ENCODE peak calls at places on chromosomes 16 and 17, in ten cellular contexts. R, A, E, D, Y, G, M, F, V and Q are unnamed samples.

GRCh38 chr17:36617773-36618172 is 16.4 kb downstream of the MRM1 start:
- DNase-seq in E (no peak), Y (no peak), V (no peak), D (no peak), G (no peak), M (no peak), A (no peak), F (no peak), R (no peak), Q (no peak)

GRCh38 chr17:70622382-70623260 is 453.3 kb downstream of the KCNJ2 start:
- DNase-seq in Y (peak), R (peak), V (peak), G (peak), A (no peak), D (no peak), E (no peak), F (no peak), M (peak), Q (no peak)

GRCh38 chr17:2800367-2800766 is 4.1 kb downstream of the RAP1GAP2 start:
- DNase-seq in Y (no peak), R (no peak), V (no peak), D (no peak), M (no peak), G (no peak), F (peak), E (no peak), A (no peak), Q (no peak)

GRCh38 chr16:54490089-54490488 is 203.5 kb upstream of the IRX3 start:
- DNase-seq in V (no peak), M (no peak), Y (no peak), A (no peak), R (no peak), G (no peak), D (no peak), F (no peak), E (no peak), Q (no peak)

GRCh38 chr16:10367616-10368188 is 18.2 kb upstream of the ATF7IP2 start:
- DNase-seq in G (no peak), Y (no peak), D (no peak), A (no peak), E (no peak), F (no peak), M (no peak), R (no peak), V (no peak), Q (no peak)

GRCh38 chr17:11404431-11404830 is 163.4 kb downstream of the SHISA6 start:
- DNase-seq in F (no peak), E (no peak), V (no peak), D (no peak), Y (no peak), A (no peak), M (peak), G (peak), R (no peak), Q (no peak)

GRCh38 chr16:20897253-20897896 is 2.8 kb downstream of the DCUN1D3 start:
- DNase-seq in V (peak), D (no peak), R (no peak), F (no peak), A (no peak), E (no peak), G (no peak), M (no peak), Y (no peak), Q (no peak)

GRCh38 chr16:81520560-81521135 is 76.0 kb downstream of the CMIP start:
- DNase-seq in V (no peak), M (no peak), G (no peak), A (no peak), E (no peak), Y (no peak), R (no peak), F (no peak), D (no peak), Q (no peak)

GRCh38 chr17:57502696-57503307 is 242.3 kb downstream of the CCDC182 start:
- DNase-seq in M (no peak), F (no peak), Y (no peak), V (no peak), A (no peak), G (no peak), R (no peak), E (no peak), D (no peak), Q (no peak)

GRCh38 chr17:60039509-60040442 is 38.9 kb downstream of the HEATR6 start:
- DNase-seq in R (no peak), Y (no peak), M (no peak), V (no peak), E (no peak), A (no peak), G (no peak), F (peak), D (no peak), Q (no peak)

GRCh38 chr16:89404561-89404960 is 85.8 kb downstream of the ANKRD11 start:
- DNase-seq in E (no peak), G (peak), F (no peak), M (peak), Y (no peak), R (peak), D (no peak), A (no peak), V (no peak), Q (no peak)

GRCh38 chr17:73553311-73553710 is 90.9 kb downstream of the SDK2 start:
- DNase-seq in V (no peak), D (no peak), E (no peak), R (no peak), Y (no peak), M (no peak), F (no peak), A (no peak), G (no peak), Q (no peak)

GRCh38 chr17:38733315-38734234 is 3.4 kb downstream of the CISD3 start:
- DNase-seq in E (no peak), G (no peak), A (no peak), V (no peak), R (no peak), Y (no peak), F (no peak), D (no peak), M (peak), Q (no peak)

GRCh38 chr17:38730526-38731379 is 612 bp downstream of the CISD3 start:
- DNase-seq in A (peak), M (peak), Y (peak), G (peak), F (peak), V (peak), D (peak), R (peak), E (no peak), Q (no peak)

GRCh38 chr17:38732376-38733314 is 2.5 kb downstream of the CISD3 start:
- DNase-seq in V (no peak), M (peak), R (peak), F (peak), E (no peak), D (no peak), Y (no peak), A (peak), G (peak), Q (no peak)

GRCh38 chr17:38729886-38730525 is at the start of gene CISD3:
- DNase-seq in R (peak), V (peak), M (peak), G (peak), F (peak), Y (peak), E (peak), D (peak), A (peak), Q (peak)

DNA sequence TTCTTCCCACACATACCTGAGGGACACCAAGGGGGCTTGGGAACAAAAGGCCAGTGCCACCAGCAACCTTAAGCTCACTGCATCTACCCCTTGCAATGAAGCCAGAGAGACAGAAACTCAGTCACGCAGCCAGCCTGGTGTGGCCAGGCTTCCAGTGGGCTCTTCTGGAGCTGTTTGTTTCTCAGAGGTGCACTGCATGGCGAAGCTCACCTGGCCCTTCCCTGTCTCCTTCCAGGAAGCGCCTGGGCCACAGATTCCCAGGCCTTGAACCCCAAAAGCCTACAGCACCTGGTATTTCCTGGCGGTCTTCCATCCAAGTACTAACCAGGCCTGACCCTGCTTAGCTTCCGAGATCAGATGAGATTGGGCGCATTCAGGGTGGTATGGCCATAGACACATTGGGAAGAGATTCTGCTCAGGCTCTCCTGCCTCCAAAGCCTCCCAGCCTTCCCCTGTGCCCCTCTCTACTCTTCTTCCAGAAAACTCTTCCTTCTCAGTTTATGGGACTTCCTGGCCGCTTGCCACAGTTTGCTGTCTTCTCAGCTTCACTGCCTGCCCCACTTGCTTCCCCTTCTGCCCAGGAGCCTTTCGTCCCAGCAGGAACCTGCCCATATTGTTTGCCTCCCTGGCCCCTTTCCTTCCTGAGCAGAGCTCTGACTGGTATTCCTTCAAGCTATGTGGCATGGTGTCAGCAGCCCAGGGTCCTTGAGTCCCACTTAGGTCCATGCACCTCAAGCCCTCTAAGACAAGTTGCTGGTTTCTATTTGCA is 1.6 kb downstream of the CISD3 start:
- DNase-seq in D (no peak), M (no peak), F (no peak), V (no peak), E (no peak), Y (peak), G (peak), A (peak), R (no peak), Q (no peak)
- TF ChIP-seq POLR2A in D (no peak), M (no peak), F (no peak), V (no peak), E (no peak), Y (no peak), G (no peak), A (no peak), R (no peak), Q (no peak)

GRCh38 chr17:41864837-41865595 is at the start of gene KLHL11:
- DNase-seq in G (peak), V (peak), D (peak), R (peak), F (peak), Y (peak), E (peak), A (peak), M (peak), Q (peak)
- TF ChIP-seq CTCF in G (no peak), V (no peak), D (peak), R (no peak), F (no peak), Y (no peak), E (peak), A (no peak), M (peak), Q (no peak)

GRCh38 chr16:25018972-25019617 is 3.9 kb upstream of the ARHGAP17 start:
- DNase-seq in G (no peak), F (no peak), A (no peak), V (no peak), M (no peak), D (no peak), R (no peak), Y (no peak), E (no peak), Q (no peak)

GRCh38 chr16:25014500-25015147 is 545 bp downstream of the ARHGAP17 start:
- DNase-seq in M (peak), D (no peak), V (peak), E (peak), F (peak), Y (peak), G (peak), A (peak), R (peak), Q (no peak)

GRCh38 chr16:25023541-25023940 is 8.4 kb upstream of the ARHGAP17 start:
- DNase-seq in E (no peak), M (no peak), A (no peak), G (no peak), V (no peak), R (no peak), F (no peak), Y (no peak), D (no peak), Q (no peak)

GRCh38 chr16:25024900-25025299 is 9.7 kb upstream of the ARHGAP17 start:
- DNase-seq in R (no peak), D (no peak), V (no peak), F (no peak), E (no peak), M (no peak), A (no peak), G (no peak), Y (no peak), Q (no peak)

DNA sequence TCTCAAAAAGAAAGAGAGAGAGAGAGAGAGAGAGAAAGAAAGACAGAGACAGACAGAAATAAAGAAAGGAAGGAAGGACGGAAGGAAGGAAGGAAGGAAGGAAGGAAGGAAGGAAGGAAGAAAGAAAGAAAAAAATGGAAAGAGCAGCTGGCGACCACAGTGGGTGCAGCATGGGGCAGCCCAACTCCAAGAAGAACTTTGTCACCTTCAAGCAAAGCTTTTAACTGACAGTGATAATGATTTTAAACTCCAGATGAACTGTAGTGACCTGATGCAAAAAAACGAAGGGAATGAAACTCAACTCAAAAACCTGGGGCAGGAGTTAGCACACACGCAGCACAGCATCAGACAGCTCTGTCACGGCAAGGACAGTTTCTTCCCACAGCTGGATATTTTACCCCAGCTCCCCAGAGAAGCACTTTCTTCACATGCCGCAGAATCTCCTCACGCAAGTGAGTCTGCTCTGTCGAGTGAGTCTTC is 5.0 kb upstream of the ARHGAP17 start:
- DNase-seq in D (no peak), A (no peak), G (no peak), V (no peak), F (no peak), Y (no peak), E (no peak), M (no peak), R (no peak), Q (no peak)
- H3K4me3 ChIP-seq in D (no peak), A (no peak), G (no peak), V (no peak), F (no peak), Y (no peak), E (no peak), M (no peak), R (no peak), Q (no peak)

DNA sequence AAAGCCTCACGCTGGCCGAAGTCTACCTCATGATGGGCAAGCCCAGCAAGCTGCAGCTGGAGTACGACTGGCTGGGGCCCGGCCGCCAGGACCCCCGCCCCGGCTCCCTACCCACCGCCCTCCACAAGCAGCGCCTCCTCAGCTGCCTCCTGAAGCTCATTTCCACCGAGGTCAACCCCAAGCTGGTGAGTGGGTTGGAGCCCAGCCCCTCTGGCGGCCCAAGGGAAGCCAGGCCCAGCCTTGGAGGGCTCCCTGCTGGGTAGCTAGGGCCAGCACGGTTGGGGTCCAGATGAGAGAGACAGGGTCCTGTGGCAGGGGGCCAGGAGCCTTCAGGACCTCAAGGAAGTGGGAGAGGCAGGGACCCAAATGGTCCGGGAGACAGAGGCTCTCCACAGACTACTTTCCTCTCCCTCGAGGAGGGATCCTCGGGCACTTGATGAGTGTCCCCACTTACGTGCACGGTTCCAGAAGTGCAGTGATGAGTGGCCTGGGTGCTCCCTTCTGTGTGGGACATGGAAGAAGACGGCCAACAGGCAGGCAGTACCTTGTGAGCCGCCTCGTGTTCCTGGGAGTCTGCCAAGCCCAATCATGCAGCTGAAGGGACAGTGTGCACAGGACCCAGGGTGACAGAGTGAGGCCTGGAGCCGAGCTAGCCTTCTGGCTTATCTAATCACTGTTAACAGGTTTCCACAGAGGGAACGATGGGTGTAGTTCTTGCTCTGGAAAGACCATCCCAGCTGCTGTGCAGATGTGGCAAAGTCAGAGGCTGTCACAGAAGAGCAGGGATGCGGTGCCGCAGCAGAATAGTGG is 21.1 kb upstream of the JPT2 start:
- DNase-seq in A (no peak), G (no peak), E (no peak), M (no peak), F (no peak), V (no peak), D (no peak), Y (no peak), R (peak), Q (no peak)
- TF ChIP-seq POLR2A in A (no peak), G (no peak), E (no peak), M (no peak), F (no peak), V (no peak), D (no peak), Y (no peak), R (no peak), Q (no peak)

DNA sequence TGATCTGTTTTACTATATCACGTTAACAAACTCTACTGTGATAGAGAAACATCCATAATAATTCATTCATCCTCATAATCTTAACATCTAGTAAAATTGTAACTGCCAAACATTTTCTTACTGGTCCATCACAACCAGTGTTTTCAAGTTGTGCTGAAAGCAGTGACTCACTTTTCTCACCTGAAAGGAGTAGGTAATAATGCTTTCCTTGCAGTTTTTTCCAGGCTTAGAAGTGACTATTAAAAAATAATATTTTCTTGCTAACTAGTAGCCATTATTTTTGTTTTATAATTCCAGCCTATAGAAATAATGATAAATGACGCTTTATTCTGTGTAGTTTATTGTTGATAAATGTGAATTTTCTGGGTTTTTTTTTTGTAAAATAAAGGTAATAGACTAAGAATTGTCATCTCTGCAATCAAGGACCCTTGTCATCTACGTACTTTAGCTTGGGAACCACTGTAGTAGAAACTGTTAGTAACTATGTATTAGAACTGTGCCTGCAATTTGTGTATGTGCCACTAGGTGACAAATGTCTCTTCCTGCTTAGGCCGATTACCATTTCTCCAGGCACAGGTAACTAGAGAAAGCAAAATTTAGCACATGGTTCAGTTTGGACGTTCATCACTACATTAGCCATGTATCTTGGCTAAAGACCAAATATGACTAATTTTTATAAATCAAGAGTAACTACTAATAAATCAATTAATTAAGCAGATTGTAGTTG is 409.4 kb upstream of the ERCC4 start:
- DNase-seq in G (no peak), E (no peak), F (no peak), A (no peak), M (no peak), Y (no peak), D (no peak), R (no peak), V (no peak), Q (no peak)
- TF ChIP-seq CTCF in G (no peak), E (no peak), F (no peak), A (peak), M (no peak), Y (no peak), D (no peak), R (no peak), V (no peak), Q (no peak)

GRCh38 chr17:19583871-19584270 is 50.2 kb downstream of the SLC47A1 start:
- DNase-seq in D (no peak), M (no peak), A (no peak), F (peak), G (no peak), V (no peak), E (no peak), R (no peak), Y (no peak), Q (no peak)

GRCh38 chr17:19574956-19575355 is 41.3 kb downstream of the SLC47A1 start:
- DNase-seq in R (no peak), Y (no peak), F (no peak), A (peak), D (no peak), M (no peak), E (no peak), G (no peak), V (no peak), Q (no peak)

GRCh38 chr17:19578545-19578944 is 44.9 kb downstream of the SLC47A1 start:
- DNase-seq in G (no peak), D (no peak), A (no peak), E (no peak), M (no peak), V (no peak), R (no peak), F (no peak), Y (no peak), Q (no peak)

GRCh38 chr17:19579192-19579668 is 45.6 kb downstream of the SLC47A1 start:
- DNase-seq in R (no peak), M (no peak), A (no peak), D (no peak), E (no peak), Y (no peak), V (no peak), G (no peak), F (no peak), Q (no peak)

GRCh38 chr17:19579867-19580565 is 46.4 kb downstream of the SLC47A1 start:
- DNase-seq in F (peak), R (no peak), Y (peak), G (no peak), A (no peak), D (no peak), V (no peak), M (peak), E (no peak), Q (no peak)
- H3K4me3 ChIP-seq in F (no peak), R (peak), Y (peak), G (peak), A (peak), D (peak), V (no peak), M (no peak), E (peak), Q (peak)

DNA sequence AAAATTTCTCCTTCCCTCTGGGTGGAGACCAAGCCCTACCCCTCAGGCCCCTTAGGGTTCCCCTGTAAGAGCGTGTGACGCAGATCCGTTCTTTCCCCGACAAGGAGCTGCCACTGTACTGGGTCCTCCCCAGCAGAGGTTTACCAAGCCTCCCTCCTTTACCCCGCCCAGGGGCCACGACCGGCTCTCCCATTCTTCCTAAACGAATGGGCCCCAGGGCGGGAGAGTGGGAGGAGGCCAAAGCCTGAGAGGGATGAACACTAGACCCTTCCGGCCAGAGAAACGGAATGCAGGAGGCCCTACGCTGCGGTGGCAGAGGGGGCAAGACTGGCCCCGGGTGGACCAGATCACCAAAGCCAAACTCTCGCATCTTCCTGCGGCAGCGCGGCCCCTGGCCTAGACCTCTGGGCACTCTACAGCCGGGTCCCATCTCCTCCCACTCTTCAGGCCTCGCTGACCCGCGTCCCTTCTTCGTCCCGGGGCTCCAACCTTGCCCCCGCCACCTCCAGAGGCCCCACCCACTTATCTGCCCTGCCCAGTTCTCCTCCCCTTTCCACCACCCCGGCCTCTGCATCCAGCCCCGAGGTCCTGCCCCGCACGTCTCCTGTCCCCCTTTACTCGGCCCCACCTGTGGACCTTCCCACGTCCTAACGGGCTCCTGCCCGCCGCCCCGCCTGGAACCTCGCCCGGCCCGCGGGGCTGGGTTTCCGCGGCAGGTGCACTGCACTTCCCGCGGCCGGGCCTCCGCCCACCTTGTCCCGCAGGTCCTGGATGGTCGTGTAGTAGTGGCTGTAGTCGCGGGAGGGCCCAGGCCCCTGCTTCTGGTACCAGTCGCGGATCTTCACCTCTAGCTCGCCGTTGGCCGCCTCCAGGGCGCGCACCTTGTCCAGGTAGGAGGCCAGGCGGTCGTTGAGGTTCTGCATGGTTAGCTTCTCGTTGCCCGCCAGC is 758 bp downstream of the KRT19 start:
- DNase-seq in D (no peak), M (peak), E (no peak), A (no peak), R (peak), Y (peak), V (no peak), G (peak), F (no peak), Q (no peak)
- TF ChIP-seq POLR2A in D (no peak), M (no peak), E (no peak), A (no peak), R (no peak), Y (peak), V (no peak), G (no peak), F (no peak), Q (no peak)